ENCODE peak calls at places on chromosomes 13 and 19, in five cellular contexts. X is fibroblast of lung, W is GM23338, V is neuronal stem cell, F is H1. R is an unnamed sample.

GRCh38 chr13:49669735-49670309 is 21.5 kb downstream of the EBPL start:
- DNase-seq in X (peak), W (peak), V (peak), F (peak), R (no peak)

GRCh38 chr19:17479325-17479791 is 9.0 kb downstream of the SLC27A1 start:
- DNase-seq in X (peak), W (no peak), V (no peak), F (no peak), R (peak)

GRCh38 chr13:40344270-40345148 is 321.9 kb downstream of the FOXO1 start:
- DNase-seq in X (peak), W (no peak), V (no peak), F (peak), R (no peak)

GRCh38 chr19:46776927-46777911 is 11.2 kb downstream of the SLC1A5 start:
- DNase-seq in X (no peak), W (peak), V (no peak), F (peak), R (peak)

GRCh38 chr13:24502567-24503375 is 9.8 kb downstream of the PARP4 start:
- DNase-seq in X (peak), W (no peak), V (peak), F (no peak), R (peak)

GRCh38 chr19:43486412-43486811 is 18.1 kb downstream of the PHLDB3 start:
- DNase-seq in X (no peak), W (no peak), V (no peak), F (no peak), R (peak)

GRCh38 chr13:106212436-106213010 is 322.9 kb downstream of the EFNB2 start:
- DNase-seq in X (peak), W (no peak), V (no peak), F (no peak), R (no peak)

GRCh38 chr13:48165063-48165462 is 67.9 kb upstream of the ITM2B start:
- DNase-seq in X (no peak), W (no peak), V (no peak), F (no peak), R (no peak)

GRCh38 chr19:3790209-3790734 is 4.1 kb upstream of the MATK start:
- DNase-seq in X (no peak), W (no peak), V (no peak), F (no peak), R (peak)

GRCh38 chr19:10554760-10555612 is 10.8 kb downstream of the KRI1 start:
- DNase-seq in X (no peak), W (no peak), V (no peak), F (no peak), R (no peak)

GRCh38 chr19:3159565-3159964 is 19.0 kb upstream of the S1PR4 start:
- DNase-seq in X (no peak), W (peak), V (no peak), F (no peak), R (peak)

GRCh38 chr13:26575244-26575643 is 17.8 kb downstream of the WASF3 start:
- DNase-seq in X (no peak), W (no peak), V (no peak), F (no peak), R (no peak)

GRCh38 chr19:29042450-29042849 is 170.5 kb downstream of the UQCRFS1 start:
- DNase-seq in X (no peak), W (no peak), V (no peak), F (no peak), R (no peak)

GRCh38 chr13:112907286-112907685 is 61.7 kb upstream of the MCF2L start:
- DNase-seq in X (no peak), W (no peak), V (no peak), F (no peak), R (peak)

GRCh38 chr13:111577429-111577828 is 257.0 kb downstream of the TEX29 start:
- DNase-seq in X (no peak), W (no peak), V (no peak), F (no peak), R (no peak)

GRCh38 chr19:16168465-16169081 is 4.8 kb downstream of the CIB3 start:
- DNase-seq in X (no peak), W (peak), V (no peak), F (no peak), R (peak)

GRCh38 chr19:16628984-16629691 is 1.1 kb upstream of the MED26 start:
- DNase-seq in X (peak), W (peak), V (no peak), F (no peak), R (no peak)

GRCh38 chr13:23817833-23818232 is 71.4 kb downstream of the MIPEP start:
- DNase-seq in X (no peak), W (no peak), V (no peak), F (no peak), R (no peak)

GRCh38 chr13:51479199-51479523 is 26.3 kb upstream of the INTS6 start:
- DNase-seq in X (peak), W (no peak), V (no peak), F (no peak), R (no peak)

GRCh38 chr19:21115430-21115829 is 26.4 kb upstream of the ZNF431 start:
- DNase-seq in X (no peak), W (no peak), V (no peak), F (no peak), R (no peak)

GRCh38 chr19:2888739-2889224 is 11.9 kb upstream of the ZNF57 start:
- DNase-seq in X (no peak), W (peak), V (no peak), F (no peak), R (no peak)

GRCh38 chr13:107956889-107957288 is 258.4 kb downstream of the LIG4 start:
- DNase-seq in X (no peak), W (peak), V (no peak), F (no peak), R (no peak)

GRCh38 chr13:93861818-93862217 is 617.7 kb downstream of the DCT start:
- DNase-seq in X (peak), W (no peak), V (no peak), F (no peak), R (peak)

GRCh38 chr19:964761-965694 is 19.1 kb upstream of the WDR18 start:
- DNase-seq in X (peak), W (peak), V (no peak), F (no peak), R (no peak)

GRCh38 chr13:113113846-113114271 is 8.3 kb downstream of the F7 start:
- DNase-seq in X (no peak), W (no peak), V (no peak), F (peak), R (peak)

GRCh38 chr13:60327551-60327950 is 69.5 kb upstream of the TDRD3 start:
- DNase-seq in X (no peak), W (no peak), V (no peak), F (no peak), R (no peak)

GRCh38 chr19:55669418-55670279 is 5.4 kb upstream of the EPN1 start:
- DNase-seq in X (no peak), W (no peak), V (no peak), F (no peak), R (no peak)

GRCh38 chr13:101451641-101452040 is 834 bp upstream of the ITGBL1 start:
- DNase-seq in X (peak), W (no peak), V (no peak), F (no peak), R (no peak)

DNA sequence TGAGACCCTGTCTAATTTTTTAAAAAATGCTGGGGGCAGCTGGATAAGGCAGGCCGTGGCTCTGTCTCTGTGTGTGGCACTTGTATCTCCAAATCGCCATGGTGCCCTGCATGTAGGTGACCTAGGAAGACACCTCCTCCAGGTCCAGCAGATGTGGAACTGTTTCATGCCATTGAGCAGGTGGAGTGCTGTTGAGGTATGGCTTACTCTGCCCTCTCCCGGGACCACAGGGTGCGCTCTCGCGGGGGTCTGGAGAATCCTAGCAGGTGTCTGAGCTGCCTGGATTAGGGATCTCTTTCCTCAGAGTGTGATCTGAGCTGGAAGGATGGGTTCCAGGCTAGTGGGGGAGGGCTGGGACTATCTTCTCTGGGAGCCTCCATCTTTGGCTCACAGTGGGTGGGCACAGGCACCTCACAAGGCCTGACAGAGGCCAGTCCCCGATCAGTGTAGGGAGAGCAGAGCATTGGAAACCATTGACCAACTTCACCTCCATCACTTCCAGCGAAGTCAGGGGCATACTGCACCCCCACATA is 67.7 kb upstream of the TM9SF2 start:
- DNase-seq in X (no peak), W (no peak), V (no peak), F (no peak), R (no peak)
- H3K4me2 ChIP-seq in X (no peak), W (no peak), V (no peak), F (no peak), R (peak)

GRCh38 chr19:48493718-48494515 is 17.7 kb downstream of the LMTK3 start:
- DNase-seq in X (no peak), W (peak), V (no peak), F (no peak), R (peak)
- H3K4me2 ChIP-seq in X (peak), W (peak), V (peak), F (peak), R (peak)

DNA sequence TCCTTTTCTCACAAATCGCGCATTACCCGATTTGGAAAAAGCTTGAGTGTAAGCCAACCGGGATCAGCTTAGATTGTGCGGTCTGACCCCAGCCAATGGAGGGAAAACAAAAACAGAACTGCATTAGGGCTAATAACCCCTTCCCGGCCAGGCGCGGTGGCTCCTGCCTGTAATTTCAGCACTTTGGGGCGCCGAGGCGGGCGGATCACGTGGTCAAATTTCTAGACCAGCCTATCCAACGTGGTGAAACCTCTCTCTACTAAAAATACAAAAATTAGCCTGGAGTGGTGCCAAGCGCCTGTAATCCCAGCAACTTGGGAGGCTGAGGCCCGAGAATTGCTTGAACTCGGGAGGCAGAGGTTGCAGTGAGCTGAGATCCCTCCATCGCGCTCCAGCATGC is 896 bp downstream of the ZNF90 start:
- DNase-seq in X (peak), W (peak), V (peak), F (no peak), R (peak)
- H3K4me2 ChIP-seq in X (peak), W (peak), V (peak), F (peak), R (peak)

DNA sequence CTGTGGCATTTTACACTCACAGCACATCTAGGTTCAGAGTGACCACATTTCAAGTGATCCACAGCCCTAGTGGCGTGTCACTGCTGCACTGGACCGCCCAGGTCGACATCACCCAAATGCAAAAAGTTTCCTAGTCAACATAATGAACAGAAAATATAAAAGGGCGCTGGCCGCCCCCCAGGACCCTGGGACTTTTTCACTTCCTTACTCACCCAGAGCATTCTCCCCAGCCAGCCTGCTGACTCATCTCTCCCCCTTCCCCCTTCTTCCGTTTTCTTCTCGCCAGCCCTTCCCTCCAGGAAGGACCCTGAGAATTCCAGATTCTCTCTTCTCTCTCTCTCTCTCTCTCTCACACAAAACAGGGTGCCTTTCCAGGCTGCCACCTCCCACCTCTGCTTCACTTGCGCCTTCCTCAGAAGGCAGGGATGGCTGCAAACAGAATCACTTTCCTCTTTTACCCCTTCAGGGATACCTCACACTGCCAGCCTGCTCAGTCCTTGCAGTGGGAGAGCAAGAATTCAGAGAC is 21.0 kb upstream of the GRWD1 start:
- DNase-seq in X (peak), W (peak), V (no peak), F (no peak), R (peak)
- H3K4me2 ChIP-seq in X (peak), W (peak), V (no peak), F (peak), R (peak)

GRCh38 chr13:27978301-27978968 is 9.3 kb upstream of the CDX2 start:
- DNase-seq in X (no peak), W (peak), V (no peak), F (peak), R (peak)

GRCh38 chr13:27976362-27977177 is 7.5 kb upstream of the CDX2 start:
- DNase-seq in X (no peak), W (no peak), V (no peak), F (peak), R (peak)

GRCh38 chr13:27975579-27976361 is 6.7 kb upstream of the CDX2 start:
- DNase-seq in X (no peak), W (no peak), V (no peak), F (peak), R (peak)

GRCh38 chr13:27979001-27979643 is 9.4 kb downstream of the URAD start:
- DNase-seq in X (no peak), W (peak), V (no peak), F (no peak), R (peak)

DNA sequence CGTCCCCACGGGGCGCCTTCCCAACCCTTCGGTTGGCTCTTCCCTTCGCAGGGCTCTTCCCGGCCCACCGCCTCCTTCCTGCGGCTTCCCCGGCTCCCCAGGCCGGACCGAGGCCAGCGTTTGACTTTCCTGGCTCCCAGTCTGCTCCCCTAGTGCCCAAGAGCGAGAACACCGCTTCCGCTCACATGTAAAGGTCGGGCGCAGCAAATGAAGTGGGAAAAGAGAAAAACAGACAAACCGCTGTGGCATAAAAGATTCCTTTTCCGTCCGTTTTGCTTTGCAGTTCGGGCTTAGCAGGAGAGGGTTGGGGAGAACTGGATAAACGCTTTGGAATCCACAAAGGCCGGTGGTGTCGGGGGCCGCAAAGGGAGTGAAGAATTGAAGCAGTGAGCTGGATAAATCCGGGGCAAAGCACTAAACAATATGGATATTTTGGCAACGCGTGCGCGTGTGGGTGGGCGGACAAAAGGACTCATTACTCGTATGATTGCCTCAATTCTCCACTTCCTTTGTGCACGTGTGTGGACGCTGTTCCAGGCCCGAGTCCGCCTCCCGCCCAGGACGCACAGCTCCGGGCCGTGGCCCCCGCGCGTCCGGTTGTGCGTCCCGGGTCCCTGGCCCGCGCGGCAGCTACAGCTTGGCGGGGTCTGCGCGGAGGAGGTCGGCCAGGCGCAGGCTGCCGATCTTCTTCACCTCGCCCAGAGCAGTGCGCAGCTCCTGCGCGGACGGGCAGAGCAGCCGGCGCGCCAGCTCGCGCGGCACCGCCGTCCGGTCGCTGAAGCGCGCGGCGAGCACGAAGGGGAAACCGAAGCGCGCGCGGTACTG is 8.6 kb upstream of the CDX2 start:
- DNase-seq in X (no peak), W (peak), V (no peak), F (peak), R (peak)
- H3K4me2 ChIP-seq in X (no peak), W (peak), V (peak), F (peak), R (no peak)

GRCh38 chr13:67120872-67121531 is 109.1 kb downstream of the PCDH9 start:
- DNase-seq in X (peak), W (no peak), V (no peak), F (no peak), R (no peak)
- H3K4me2 ChIP-seq in X (no peak), W (no peak), V (no peak), F (no peak), R (no peak)

GRCh38 chr19:51686171-51686570 is 7.0 kb upstream of the SPACA6 start:
- DNase-seq in X (no peak), W (no peak), V (no peak), F (no peak), R (peak)

GRCh38 chr19:51690359-51691121 is 2.6 kb upstream of the SPACA6 start:
- DNase-seq in X (peak), W (peak), V (peak), F (peak), R (peak)

GRCh38 chr19:51688665-51689571 is 4.2 kb upstream of the SPACA6 start:
- DNase-seq in X (peak), W (peak), V (peak), F (peak), R (peak)

GRCh38 chr19:51689751-51690358 is 3.3 kb upstream of the SPACA6 start:
- DNase-seq in X (peak), W (peak), V (peak), F (peak), R (peak)

GRCh38 chr19:51687791-51688664 is 5.1 kb upstream of the SPACA6 start:
- DNase-seq in X (peak), W (peak), V (no peak), F (peak), R (peak)
- H3K4me2 ChIP-seq in X (peak), W (peak), V (peak), F (peak), R (peak)

GRCh38 chr13:41428155-41428554 is 29.2 kb upstream of the RGCC start:
- DNase-seq in X (no peak), W (peak), V (peak), F (peak), R (peak)
- H3K4me2 ChIP-seq in X (peak), W (peak), V (peak), F (peak), R (peak)

DNA sequence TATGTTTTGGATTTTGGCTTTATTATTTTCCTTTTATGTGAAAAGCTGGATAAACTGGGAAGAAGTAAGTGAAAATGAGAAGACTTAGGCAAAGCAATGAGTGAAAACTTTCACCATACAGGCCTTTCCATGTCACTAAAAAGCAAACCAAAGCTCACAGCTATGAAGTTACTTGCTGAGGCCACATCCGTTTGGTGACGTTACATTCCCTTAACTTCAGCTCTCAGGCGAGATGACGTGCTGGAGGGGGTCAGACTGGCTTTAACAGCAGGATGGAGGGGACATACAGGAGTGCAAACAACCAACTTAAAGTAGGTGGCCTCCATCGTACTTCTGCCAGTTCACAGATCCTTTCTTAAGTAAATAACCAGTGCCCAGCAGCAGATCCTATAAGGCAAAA is 522.3 kb downstream of the MYO16 start:
- DNase-seq in X (peak), W (no peak), V (no peak), F (no peak), R (no peak)
- H3K4me2 ChIP-seq in X (no peak), W (no peak), V (no peak), F (no peak), R (no peak)

R was measured in osteoblast.